ENCODE peak calls at places on chromosomes 4 and X, in ten cellular contexts. V is colonic mucosa, W is hippocampal formation, S is GM10248, Z is Caki2, N is SK-N-SH, F is fibroblast of pulmonary artery, U is M059J, D is neural progenitor cell, M is iris pigment epithelial cell. R is an unnamed sample.

GRCh38 chrX:85024562-85024961 is 20.9 kb downstream of the APOOL start:
- DNase-seq in V (no peak), W (peak; percentile 0), S (no peak), Z (no peak), N (no peak), F (no peak), U (no peak), D (no peak), M (no peak), R (no peak)

GRCh38 chr4:31929676-31930075 is 1209.5 kb downstream of the PCDH7 start:
- DNase-seq in V (no peak), W (no peak), S (no peak), Z (no peak), N (no peak), F (peak; percentile 24), U (no peak), D (no peak), M (no peak), R (no peak)

GRCh38 chrX:45323387-45323786 is 122.7 kb upstream of the DIPK2B start:
- DNase-seq in V (no peak), W (no peak), S (no peak), Z (no peak), N (no peak), F (no peak), U (no peak), D (no peak), M (no peak), R (peak; percentile 63)

GRCh38 chr4:125796138-125796537 is 481.4 kb downstream of the FAT4 start:
- DNase-seq in V (no peak), W (no peak), S (no peak), Z (no peak), N (peak; percentile 49), F (no peak), U (no peak), D (no peak), M (no peak), R (no peak)

GRCh38 chr4:148426643-148427042 is 15.6 kb downstream of the NR3C2 start:
- DNase-seq in V (no peak), W (no peak), S (no peak), Z (no peak), N (no peak), F (no peak), U (no peak), D (no peak), M (no peak), R (no peak)

GRCh38 chr4:14640476-14640875 is 361.8 kb upstream of the CPEB2 start:
- DNase-seq in V (no peak), W (no peak), S (no peak), Z (no peak), N (no peak), F (no peak), U (no peak), D (no peak), M (no peak), R (no peak)

GRCh38 chr4:7703669-7704068 is 236.0 kb downstream of the AFAP1 start:
- DNase-seq in V (no peak), W (no peak), S (no peak), Z (no peak), N (no peak), F (no peak), U (no peak), D (no peak), M (no peak), R (no peak)

GRCh38 chrX:15350329-15350996 is 15.1 kb upstream of the PIGA start:
- DNase-seq in V (no peak), W (no peak), S (peak; percentile 8), Z (no peak), N (peak; percentile 10), F (no peak), U (no peak), D (peak; percentile 75), M (no peak), R (no peak)

GRCh38 chrX:153647461-153648357 is 706 bp downstream of the DUSP9 start:
- DNase-seq in V (no peak), W (no peak), S (no peak), Z (no peak), N (peak; percentile 27), F (no peak), U (no peak), D (peak; percentile 47), M (no peak), R (no peak)

GRCh38 chrX:78314561-78314960 is 12.8 kb downstream of the CYSLTR1 start:
- DNase-seq in V (no peak), W (no peak), S (no peak), Z (no peak), N (no peak), F (no peak), U (peak; percentile 79), D (no peak), M (no peak), R (peak; percentile 78)

GRCh38 chr4:140038031-140038533 is 115.9 kb downstream of the MAML3 start:
- DNase-seq in V (no peak), W (no peak), S (no peak), Z (peak; percentile 51), N (no peak), F (peak; percentile 47), U (peak; percentile 25), D (no peak), M (peak; percentile 88), R (no peak)

GRCh38 chrX:11755724-11756123 is 2.3 kb upstream of the MSL3 start:
- DNase-seq in V (no peak), W (no peak), S (no peak), Z (no peak), N (no peak), F (no peak), U (no peak), D (no peak), M (no peak), R (peak; percentile 6)

GRCh38 chr4:170071196-170071595 is 18.6 kb downstream of the AADAT start:
- DNase-seq in V (no peak), W (no peak), S (no peak), Z (no peak), N (no peak), F (no peak), U (no peak), D (no peak), M (no peak), R (no peak)

GRCh38 chr4:123786955-123787354 is 390.4 kb downstream of the SPRY1 start:
- DNase-seq in V (no peak), W (no peak), S (no peak), Z (no peak), N (no peak), F (peak; percentile 59), U (peak; percentile 13), D (peak; percentile 9), M (peak; percentile 55), R (no peak)

GRCh38 chr4:160136021-160136420 is 1033.1 kb downstream of the RAPGEF2 start:
- DNase-seq in V (no peak), W (no peak), S (no peak), Z (peak; percentile 41), N (no peak), F (no peak), U (peak; percentile 18), D (no peak), M (no peak), R (peak; percentile 89)

GRCh38 chr4:151173751-151174325 is 74.4 kb downstream of the RPS3A start:
- DNase-seq in V (no peak), W (no peak), S (no peak), Z (no peak), N (no peak), F (peak; percentile 81), U (no peak), D (no peak), M (peak; percentile 51), R (no peak)